ENCODE peak calls at places on chromosomes 11 and 22, in five cellular contexts. O, S, B, I and V are unnamed samples.
A peak's percentile ranks its signal among the peaks of the same experiment; 100 is the strongest.

GRCh38 chr11:70675697-70676374 is 277.5 kb downstream of the CTTN start:
- DNase-seq in O (no peak), S (no peak), B (no peak), I (no peak), V (no peak)

GRCh38 chr11:23124996-23125395 is 264.7 kb upstream of the CCDC179 start:
- DNase-seq in S (no peak), B (no peak), I (no peak), O (no peak), V (no peak)

GRCh38 chr22:39537981-39538380 is 5.4 kb upstream of the RPS19BP1 start:
- DNase-seq in B (no peak), O (no peak), I (no peak), S (no peak), V (no peak)

GRCh38 chr22:19775496-19776325 is 15.1 kb downstream of the TBX1 start:
- DNase-seq in O (no peak), I (no peak), S (no peak), B (no peak), V (no peak)

GRCh38 chr11:69442012-69442806 is 39.3 kb upstream of the LINC01488 start:
- DNase-seq in B (no peak), I (peak; percentile 17), S (no peak), O (no peak), V (no peak)

GRCh38 chr11:14358729-14359439 is at the start of gene RRAS2:
- DNase-seq in O (peak; percentile 78), B (peak; percentile 65), I (peak; percentile 80), S (peak; percentile 89), V (peak; percentile 77)

GRCh38 chr11:114278342-114279065 is 17.7 kb upstream of the NNMT start:
- DNase-seq in S (no peak), I (no peak), B (no peak), O (no peak), V (no peak)

GRCh38 chr11:120061761-120062560 is 76.0 kb downstream of the TRIM29 start:
- DNase-seq in S (peak; percentile 1), I (no peak), O (no peak), B (no peak), V (no peak)

GRCh38 chr22:49815641-49816071 is 12.0 kb downstream of the BRD1 start:
- DNase-seq in O (no peak), I (peak; percentile 28), B (no peak), S (no peak), V (no peak)

GRCh38 chr11:70324354-70325115 is 54.0 kb downstream of the PPFIA1 start:
- DNase-seq in O (no peak), S (peak; percentile 78), B (no peak), I (peak; percentile 31), V (no peak)

GRCh38 chr11:101176381-101176780 is 46.8 kb upstream of the PGR start:
- DNase-seq in S (no peak), B (no peak), O (no peak), I (no peak), V (no peak)

GRCh38 chr11:40235841-40236240 is 1223.6 kb downstream of the LRRC4C start:
- DNase-seq in B (no peak), O (no peak), S (no peak), I (no peak), V (no peak)

GRCh38 chr11:59224419-59224928 is 11.7 kb upstream of the MPEG1 start:
- DNase-seq in B (no peak), S (peak; percentile 15), I (no peak), O (no peak), V (no peak)

GRCh38 chr22:19619144-19620009 is 94.9 kb upstream of the SEPTIN5 start:
- DNase-seq in O (no peak), I (no peak), B (no peak), S (peak; percentile 77), V (no peak)